ENCODE peak calls at places on chromosomes 13 and 19, in eight cellular contexts. X, E, J, I, Q, S, Z and G are unnamed samples.

GRCh38 chr13:100490692-100491091 is 97.9 kb downstream of the GGACT start:
- DNase-seq in J (no peak), I (peak; percentile 55), Q (peak; percentile 90), X (no peak), Z (no peak), E (peak; percentile 25), S (no peak), G (peak; percentile 97)

GRCh38 chr19:56927791-56928207 is 87.3 kb upstream of the PEG3 start:
- DNase-seq in Q (no peak), E (no peak), X (no peak), I (no peak), S (no peak), J (peak; percentile 48), Z (no peak), G (no peak)

GRCh38 chr13:18943721-18944391 is 237.8 kb downstream of the TUBA3C start:
- DNase-seq in S (no peak), X (no peak), E (no peak), Z (no peak), Q (no peak), J (no peak), I (no peak), G (no peak)

GRCh38 chr13:114116734-114117133 is 15.7 kb downstream of the RASA3 start:
- DNase-seq in Z (no peak), X (no peak), S (no peak), E (no peak), I (no peak), J (no peak), Q (no peak), G (no peak)

GRCh38 chr19:27890696-27891095 is 1322.3 kb downstream of the UQCRFS1 start:
- DNase-seq in E (no peak), I (no peak), J (no peak), Z (no peak), Q (no peak), X (no peak), S (no peak), G (no peak)

GRCh38 chr13:51844862-51845573 is at the start of gene TMEM272:
- DNase-seq in J (peak; percentile 31), Z (peak; percentile 63), I (peak; percentile 47), Q (peak; percentile 45), X (peak; percentile 41), E (no peak), S (peak; percentile 58), G (peak; percentile 31)

GRCh38 chr13:99086869-99087129 is 108.9 kb upstream of the DOCK9 start:
- DNase-seq in J (no peak), S (peak; percentile 40), I (peak; percentile 24), X (no peak), Z (no peak), E (peak; percentile 18), Q (no peak), G (no peak)

GRCh38 chr19:8307400-8307964 is 676 bp downstream of the CD320 start:
- DNase-seq in X (no peak), S (no peak), J (no peak), I (no peak), E (no peak), Z (no peak), Q (no peak), G (no peak)

GRCh38 chr13:45370922-45371406 is 30.0 kb upstream of the TPT1 start:
- DNase-seq in J (peak; percentile 71), Z (peak; percentile 73), S (peak; percentile 56), I (peak; percentile 82), E (peak; percentile 80), Q (peak; percentile 35), X (peak; percentile 91), G (no peak)

GRCh38 chr19:38527466-38528136 is 90.2 kb downstream of the MAP4K1 start:
- DNase-seq in Q (no peak), X (no peak), E (no peak), S (no peak), J (no peak), Z (no peak), I (no peak), G (no peak)